ENCODE peak calls at places on chromosomes 16 and 17, in six cellular contexts. A is iris pigment epithelial cell; C is activated effector memory CD4-positive, alpha-beta T cell treated with Interleukin-2 at 50 U/mL for 16 hours; F is ACHN; E is mucosa of descending colon; O is stimulated activated naive CD4-positive, alpha-beta T cell. W is an unnamed sample.

GRCh38 chr16:89473791-89474414 is 16.5 kb downstream of the ANKRD11 start:
- DNase-seq in A (peak), C (no peak), F (no peak), E (no peak), O (no peak), W (no peak)

GRCh38 chr16:57893559-57894389 is 77.2 kb downstream of the CNGB1 start:
- DNase-seq in A (peak), C (no peak), F (peak), E (no peak), O (no peak), W (peak)

GRCh38 chr16:19105891-19106624 is 7.7 kb upstream of the ITPRIPL2 start:
- DNase-seq in A (no peak), C (no peak), F (no peak), E (no peak), O (no peak), W (no peak)

GRCh38 chr16:66714659-66715307 is 18.2 kb upstream of the CMTM4 start:
- DNase-seq in A (no peak), C (no peak), F (no peak), E (no peak), O (no peak), W (no peak)

GRCh38 chr16:50035468-50035992 is 10.5 kb downstream of the CNEP1R1 start:
- DNase-seq in A (no peak), C (no peak), F (no peak), E (no peak), O (no peak), W (no peak)

GRCh38 chr16:47204736-47205499 is 61.2 kb upstream of the NETO2 start:
- DNase-seq in A (no peak), C (no peak), F (peak), E (no peak), O (no peak), W (no peak)

GRCh38 chr17:57035971-57036481 is 49.0 kb upstream of the AKAP1 start:
- DNase-seq in A (no peak), C (no peak), F (no peak), E (peak), O (no peak), W (no peak)

GRCh38 chr16:58413359-58413758 is 21.1 kb downstream of the GINS3 start:
- DNase-seq in A (no peak), C (no peak), F (no peak), E (no peak), O (no peak), W (no peak)

GRCh38 chr17:77769215-77769614 is 189.3 kb upstream of the TNRC6C start:
- DNase-seq in A (no peak), C (no peak), F (no peak), E (no peak), O (no peak), W (no peak)

GRCh38 chr17:64133546-64134215 is 3.7 kb upstream of the ERN1 start:
- DNase-seq in A (peak), C (no peak), F (peak), E (no peak), O (peak), W (no peak)

GRCh38 chr16:5508371-5508770 is 410.8 kb upstream of the EEF2KMT start:
- DNase-seq in A (no peak), C (no peak), F (no peak), E (peak), O (no peak), W (no peak)

GRCh38 chr17:49223168-49223516 is 7.4 kb downstream of the PHOSPHO1 start:
- DNase-seq in A (no peak), C (no peak), F (no peak), E (no peak), O (no peak), W (no peak)

W was measured in AG04450.